ENCODE peak calls at places on chromosomes 16 and 17, in eight cellular contexts. T is fibroblast of the aortic adventitia, F is WTC11, U is MM.1S, B is activated B cell treated with CpG ODN at 0.5 μM for 24 hours, O is dorsolateral prefrontal cortex, I is A549, Z is fibroblast of pulmonary artery. N is an unnamed sample.

GRCh38 chr17:3911271-3912053 is 4.8 kb downstream of the P2RX1 start:
- DNase-seq in T (no peak), F (no peak), U (peak; percentile 92), B (peak; percentile 74), O (no peak), I (no peak), Z (no peak), N (no peak)

GRCh38 chr17:76427457-76428231 is 25.3 kb downstream of the UBE2O start:
- DNase-seq in T (peak; percentile 56), F (no peak), U (no peak), B (no peak), O (no peak), I (no peak), Z (peak; percentile 67), N (peak; percentile 79)

GRCh38 chr17:19955099-19955498 is 22.5 kb downstream of the AKAP10 start:
- DNase-seq in T (no peak), F (no peak), U (no peak), B (no peak), O (no peak), I (no peak), Z (no peak), N (no peak)

GRCh38 chr17:47106130-47106529 is 83.0 kb downstream of the CDC27 start:
- DNase-seq in T (no peak), F (no peak), U (no peak), B (no peak), O (no peak), I (no peak), Z (no peak), N (no peak)

GRCh38 chr17:82948081-82948511 is 108.3 kb upstream of the ZNF750 start:
- DNase-seq in T (no peak), F (no peak), U (no peak), B (no peak), O (peak; percentile 21), I (no peak), Z (no peak), N (no peak)

GRCh38 chr17:27290916-27291598 is 2.9 kb upstream of the WSB1 start:
- DNase-seq in T (no peak), F (no peak), U (no peak), B (no peak), O (no peak), I (no peak), Z (no peak), N (no peak)

GRCh38 chr17:17051380-17051779 is 9.1 kb downstream of the MPRIP start:
- DNase-seq in T (no peak), F (peak; percentile 4), U (no peak), B (peak; percentile 3), O (no peak), I (no peak), Z (no peak), N (no peak)

GRCh38 chr16:84581161-84581560 is 36.7 kb downstream of the COTL1 start:
- DNase-seq in T (no peak), F (no peak), U (no peak), B (no peak), O (no peak), I (no peak), Z (no peak), N (no peak)

GRCh38 chr16:57748596-57748995 is 13.0 kb downstream of the KATNB1 start:
- DNase-seq in T (peak; percentile 8), F (no peak), U (no peak), B (no peak), O (no peak), I (no peak), Z (no peak), N (no peak)

GRCh38 chr17:37220609-37220953 is 155.2 kb upstream of the C17orf78 start:
- DNase-seq in T (peak; percentile 34), F (peak; percentile 41), U (peak; percentile 12), B (no peak), O (peak; percentile 38), I (no peak), Z (peak; percentile 49), N (peak; percentile 49)

GRCh38 chr16:30335598-30336474 is 19.3 kb downstream of the CD2BP2 start:
- DNase-seq in T (peak; percentile 21), F (no peak), U (peak; percentile 10), B (no peak), O (no peak), I (no peak), Z (peak; percentile 28), N (peak; percentile 44)
- TF ChIP-seq CTCF in T (no peak), F (no peak), U (no peak), B (no peak), O (no peak), I (no peak), Z (no peak), N (no peak)

DNA sequence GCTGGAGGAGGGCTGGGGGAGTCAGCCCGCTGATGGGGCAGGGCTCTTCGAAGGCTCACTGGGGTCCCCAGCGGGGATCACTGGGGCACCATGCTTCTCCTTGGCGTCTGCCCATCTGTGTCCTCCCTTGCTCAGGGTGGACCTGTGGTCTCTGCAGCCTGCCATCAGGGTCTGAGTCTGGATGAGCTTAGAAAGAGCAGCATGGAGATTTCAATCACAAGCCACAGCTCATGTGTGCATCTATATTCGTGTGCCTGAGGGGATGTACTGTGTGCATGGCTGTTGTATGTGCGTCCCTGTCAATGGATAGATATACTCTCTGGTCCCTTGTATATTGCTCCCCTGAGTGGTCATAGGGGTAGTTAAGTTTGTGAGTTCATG is 126.6 kb upstream of the SDK2 start:
- DNase-seq in T (no peak), F (no peak), U (no peak), B (no peak), O (no peak), I (no peak), Z (no peak), N (no peak)
- TF ChIP-seq CTCF in T (no peak), F (no peak), U (no peak), B (no peak), O (no peak), I (no peak), Z (no peak), N (no peak)

DNA sequence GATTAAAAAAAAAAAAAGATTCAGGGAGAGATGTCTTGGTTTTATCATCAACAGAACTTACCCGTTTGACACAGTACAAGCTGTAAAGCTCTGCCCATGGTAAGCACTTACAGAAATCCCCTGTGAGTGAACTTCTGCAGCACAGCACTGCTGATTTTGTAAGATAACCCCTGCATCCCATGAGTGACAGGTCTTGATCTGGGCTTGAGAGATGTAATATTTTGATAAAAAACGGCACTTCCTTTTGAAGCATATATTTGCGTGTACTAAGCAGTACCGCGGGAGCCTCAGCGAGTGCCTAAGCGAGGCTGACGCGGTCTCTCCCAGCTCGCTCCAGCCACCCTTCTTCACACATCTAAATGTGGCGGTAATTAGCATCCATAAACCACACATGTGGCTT is 50.5 kb downstream of the IKZF3 start:
- DNase-seq in T (no peak), F (no peak), U (no peak), B (no peak), O (no peak), I (no peak), Z (no peak), N (no peak)
- TF ChIP-seq CTCF in T (no peak), F (no peak), U (no peak), B (no peak), O (no peak), I (no peak), Z (no peak), N (no peak)

DNA sequence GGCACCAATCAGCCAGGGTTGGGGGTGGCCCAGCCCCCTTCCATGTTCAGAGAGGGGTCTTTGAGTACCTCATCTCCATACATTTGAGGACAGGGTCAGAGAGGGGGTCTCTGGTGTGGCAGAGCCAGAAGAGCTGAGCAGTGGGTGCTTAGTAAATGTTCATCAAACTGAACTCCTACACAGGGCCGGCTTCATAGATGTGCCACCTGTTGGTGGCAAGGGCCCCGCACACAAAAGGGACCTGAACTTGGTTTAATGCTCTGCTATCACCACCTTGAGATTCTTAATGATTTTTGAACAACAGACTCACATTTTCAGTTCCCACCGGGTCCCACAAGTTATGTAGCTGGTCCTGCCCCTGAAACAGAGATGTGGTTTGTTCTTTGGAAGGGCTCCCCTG is 9.0 kb upstream of the C1QL1 start:
- DNase-seq in T (no peak), F (no peak), U (no peak), B (no peak), O (no peak), I (no peak), Z (no peak), N (no peak)
- TF ChIP-seq CTCF in T (no peak), F (no peak), U (peak; percentile 11), B (no peak), O (no peak), I (peak; percentile 33), Z (no peak), N (no peak)

GRCh38 chr17:29283496-29283895 is 10.5 kb downstream of the NUFIP2 start:
- DNase-seq in T (peak; percentile 41), F (no peak), U (no peak), B (no peak), O (no peak), I (no peak), Z (no peak), N (peak; percentile 23)
- TF ChIP-seq CTCF in T (peak; percentile 33), F (no peak), U (no peak), B (no peak), O (no peak), I (peak; percentile 17), Z (peak; percentile 5), N (no peak)

GRCh38 chr16:73219176-73219575 is 171.2 kb upstream of the ZFHX3 start:
- DNase-seq in T (no peak), F (no peak), U (no peak), B (no peak), O (no peak), I (no peak), Z (no peak), N (no peak)
- TF ChIP-seq CTCF in T (peak; percentile 37), F (no peak), U (no peak), B (no peak), O (no peak), I (no peak), Z (peak; percentile 15), N (peak; percentile 20)

GRCh38 chr17:33033176-33033575 is 41.5 kb downstream of the SPACA3 start:
- DNase-seq in T (no peak), F (no peak), U (no peak), B (no peak), O (no peak), I (no peak), Z (no peak), N (no peak)

GRCh38 chr17:33039874-33040273 is 48.2 kb downstream of the SPACA3 start:
- DNase-seq in T (peak; percentile 67), F (no peak), U (no peak), B (no peak), O (no peak), I (no peak), Z (peak; percentile 77), N (peak; percentile 48)

GRCh38 chr17:33038740-33039139 is 47.1 kb downstream of the SPACA3 start:
- DNase-seq in T (peak; percentile 49), F (peak; percentile 85), U (no peak), B (no peak), O (no peak), I (peak; percentile 57), Z (peak; percentile 67), N (peak; percentile 33)
- TF ChIP-seq CTCF in T (peak; percentile 58), F (peak; percentile 80), U (peak; percentile 64), B (no peak), O (peak; percentile 64), I (peak; percentile 54), Z (peak; percentile 62), N (peak; percentile 65)

GRCh38 chr17:48492401-48493298 is 38.2 kb downstream of the HOXB1 start:
- DNase-seq in T (peak; percentile 76), F (peak; percentile 69), U (peak; percentile 59), B (peak; percentile 53), O (no peak), I (peak; percentile 85), Z (peak; percentile 63), N (peak; percentile 68)
- TF ChIP-seq CTCF in T (peak; percentile 75), F (peak; percentile 38), U (peak; percentile 91), B (no peak), O (peak; percentile 62), I (peak; percentile 92), Z (peak; percentile 58), N (peak; percentile 59)

GRCh38 chr17:65918921-65919546 is 272.9 kb downstream of the CEP112 start:
- DNase-seq in T (peak; percentile 38), F (no peak), U (no peak), B (no peak), O (no peak), I (no peak), Z (peak; percentile 33), N (peak; percentile 32)
- TF ChIP-seq CTCF in T (peak; percentile 55), F (no peak), U (peak; percentile 6), B (no peak), O (no peak), I (no peak), Z (peak; percentile 41), N (peak; percentile 34)